ENCODE peak calls at places on chromosomes 2 and 18, in four cellular contexts. Y, Z, K and I are unnamed samples.

GRCh38 chr2:175063741-175064140 is 58.6 kb upstream of the CHN1 start:
- DNase-seq in Z (no peak), Y (no peak), K (no peak), I (peak)

GRCh38 chr2:17672583-17673317 is 80.9 kb downstream of the SMC6 start:
- DNase-seq in Y (no peak), K (no peak), Z (no peak), I (no peak)

GRCh38 chr2:218895758-218896500 is 15.3 kb downstream of the WNT10A start:
- DNase-seq in Y (no peak), Z (no peak), K (no peak), I (no peak)

GRCh38 chr2:237695201-237695780 is 67.9 kb downstream of the LRRFIP1 start:
- DNase-seq in Y (peak), K (no peak), Z (no peak), I (peak)

GRCh38 chr2:136131961-136132839 is 14.3 kb upstream of the CXCR4 start:
- DNase-seq in Y (no peak), K (no peak), Z (no peak), I (no peak)

GRCh38 chr18:12242658-12243260 is 11.4 kb upstream of the CIDEA start:
- DNase-seq in K (no peak), Z (no peak), Y (no peak), I (no peak)

GRCh38 chr18:77765468-77765867 is 515.8 kb downstream of the GALR1 start:
- DNase-seq in K (peak), Z (no peak), Y (no peak), I (peak)

GRCh38 chr18:43888601-43889000 is 611.3 kb upstream of the SYT4 start:
- DNase-seq in Y (no peak), K (no peak), Z (no peak), I (no peak)

GRCh38 chr2:481388-481787 is 193.5 kb upstream of the ALKAL2 start:
- DNase-seq in Y (no peak), Z (no peak), K (no peak), I (no peak)

GRCh38 chr2:12584337-12584736 is 132.4 kb upstream of the TRIB2 start:
- DNase-seq in Z (no peak), K (no peak), Y (no peak), I (no peak)

GRCh38 chr18:49023281-49023937 is 72.6 kb upstream of the SMAD7 start:
- DNase-seq in Y (peak), Z (no peak), K (no peak), I (no peak)

GRCh38 chr18:62974928-62975675 is 259.8 kb downstream of the PHLPP1 start:
- DNase-seq in K (no peak), Y (no peak), Z (no peak), I (no peak)

GRCh38 chr18:13647761-13648160 is 78.6 kb downstream of the FAM210A start:
- DNase-seq in K (no peak), Z (no peak), Y (no peak), I (no peak)

GRCh38 chr2:182020319-182021055 is 34.8 kb downstream of the PPP1R1C start:
- DNase-seq in Z (no peak), K (no peak), Y (no peak), I (no peak)

GRCh38 chr2:20092226-20092900 is 40.9 kb upstream of the LAPTM4A start:
- DNase-seq in Y (no peak), Z (no peak), K (no peak), I (no peak)

GRCh38 chr18:9705183-9705864 is 2.8 kb upstream of the RAB31 start:
- DNase-seq in Z (no peak), K (no peak), Y (no peak), I (no peak)

GRCh38 chr2:99256677-99257076 is 1.2 kb upstream of the LYG2 start:
- DNase-seq in Y (no peak), Z (no peak), K (no peak), I (no peak)

GRCh38 chr2:101597347-101597944 is 100.1 kb upstream of the MAP4K4 start:
- DNase-seq in K (no peak), Y (peak), Z (no peak), I (no peak)

GRCh38 chr18:10851824-10852225 is 297.5 kb downstream of the PIEZO2 start:
- DNase-seq in Z (no peak), Y (no peak), K (peak), I (peak)

GRCh38 chr2:230824406-230824978 is 40.2 kb upstream of the ITM2C start:
- DNase-seq in K (peak), Y (peak), Z (no peak), I (peak)

GRCh38 chr2:205764502-205764815 is 82.2 kb downstream of the NRP2 start:
- DNase-seq in Z (no peak), K (no peak), Y (no peak), I (no peak)

GRCh38 chr2:112031473-112031872 is 23.6 kb upstream of the TMEM87B start:
- DNase-seq in Z (no peak), K (no peak), Y (no peak), I (no peak)